ENCODE peak calls at places on chromosomes 5 and 9, in four cellular contexts. L, U, G and Q are unnamed samples. For H3K9me3 and H3K27me3, the result is how much of the 10 kb centered on the place peaks cover.

GRCh38 chr9:34454571-34455065 is 3.8 kb downstream of the FAM219A start:
- DNase-seq in U (peak), G (no peak), L (no peak), Q (no peak)

GRCh38 chr9:3992924-3993323 is 306.9 kb downstream of the GLIS3 start:
- DNase-seq in G (peak), L (no peak), U (peak), Q (peak)

GRCh38 chr9:34519321-34520020 is 3.3 kb downstream of the ENHO start:
- DNase-seq in G (no peak), U (no peak), L (no peak), Q (no peak)

GRCh38 chr9:38066167-38066906 is 2.7 kb downstream of the SHB start:
- DNase-seq in U (no peak), G (no peak), L (peak), Q (peak)

GRCh38 chr5:109516385-109516784 is 106.6 kb upstream of the PJA2 start:
- DNase-seq in U (peak), L (no peak), G (no peak), Q (no peak)

GRCh38 chr9:132797861-132798659 is 80.0 kb downstream of the AK8 start:
- DNase-seq in G (no peak), U (no peak), L (no peak), Q (no peak)

GRCh38 chr5:55303238-55303690 is 4.2 kb downstream of the DHX29 start:
- DNase-seq in L (no peak), G (peak), U (peak), Q (no peak)

GRCh38 chr9:137804908-137805356 is 72.7 kb upstream of the CACNA1B start:
- DNase-seq in U (peak), G (peak), L (no peak), Q (no peak)

GRCh38 chr9:111429175-111429574 is 55.0 kb downstream of the ECPAS start:
- DNase-seq in L (no peak), G (no peak), U (peak), Q (no peak)

GRCh38 chr5:171207256-171207866 is 101.7 kb upstream of the TLX3 start:
- DNase-seq in G (peak), L (peak), U (peak), Q (peak)

GRCh38 chr9:26812217-26812616 is 80.4 kb downstream of the CAAP1 start:
- DNase-seq in L (no peak), G (no peak), U (no peak), Q (no peak)

GRCh38 chr5:10635257-10635860 is 71.5 kb downstream of the ANKRD33B start:
- DNase-seq in L (no peak), U (peak), G (peak), Q (no peak)

GRCh38 chr5:80958611-80959010 is 1.6 kb upstream of the RASGRF2 start:
- DNase-seq in L (no peak), G (no peak), U (no peak), Q (no peak)

GRCh38 chr9:120712539-120713031 is 1.7 kb downstream of the MEGF9 start:
- DNase-seq in G (no peak), L (peak), U (no peak), Q (no peak)

GRCh38 chr5:43680286-43680685 is 77.3 kb downstream of the NNT start:
- DNase-seq in G (no peak), U (no peak), L (no peak), Q (no peak)

GRCh38 chr5:74500037-74500917 is 140.3 kb downstream of the ENC1 start:
- DNase-seq in G (no peak), U (no peak), L (no peak), Q (peak)

GRCh38 chr9:9352877-9353481 is 1259.8 kb downstream of the PTPRD start:
- DNase-seq in U (no peak), G (peak), L (peak), Q (peak)

GRCh38 chr5:147143215-147143614 is 91.6 kb upstream of the STK32A start:
- DNase-seq in G (no peak), U (no peak), L (no peak), Q (no peak)

GRCh38 chr5:55920784-55921183 is 69.6 kb downstream of the IL31RA start:
- DNase-seq in L (no peak), U (no peak), G (peak), Q (no peak)

GRCh38 chr9:136629879-136630661 is 32.6 kb upstream of the EGFL7 start:
- DNase-seq in L (peak), U (peak), G (peak), Q (peak)

GRCh38 chr5:80181618-80182211 is 74.1 kb downstream of the SERINC5 start:
- DNase-seq in G (no peak), U (no peak), L (no peak), Q (peak)

GRCh38 chr5:116442095-116442534 is 132.5 kb downstream of the SEMA6A start:
- DNase-seq in L (no peak), G (no peak), U (peak), Q (peak)

GRCh38 chr5:95460662-95461061 is 69.5 kb downstream of the FAM81B start:
- DNase-seq in U (no peak), G (no peak), L (no peak), Q (no peak)

GRCh38 chr9:134661791-134662142 is 20.2 kb downstream of the COL5A1 start:
- DNase-seq in L (no peak), U (peak), G (no peak), Q (peak)

GRCh38 chr5:15500326-15500958 is 462 bp downstream of the FBXL7 start:
- DNase-seq in U (peak), G (peak), L (peak), Q (peak)

GRCh38 chr5:151155777-151156731 is 1.5 kb downstream of the ANXA6 start:
- DNase-seq in G (peak), L (peak), U (peak), Q (peak)

GRCh38 chr9:129141066-129142041 is 30.1 kb downstream of the PTPA start:
- DNase-seq in G (peak), U (peak), L (peak), Q (peak)

GRCh38 chr5:150512368-150512747 is 4.4 kb downstream of the NDST1 start:
- DNase-seq in G (peak), L (no peak), U (no peak), Q (no peak)

GRCh38 chr5:52502591-52502990 is 285.1 kb upstream of the ITGA1 start:
- DNase-seq in G (no peak), L (peak), U (no peak), Q (no peak)

GRCh38 chr9:129284607-129285291 is 106.7 kb upstream of the IER5L start:
- DNase-seq in U (no peak), G (no peak), L (no peak), Q (no peak)

GRCh38 chr5:31066655-31067328 is 126.7 kb upstream of the CDH6 start:
- DNase-seq in L (no peak), U (peak), G (no peak), Q (no peak)

GRCh38 chr5:170623576-170624181 is 119.9 kb downstream of the KCNIP1 start:
- DNase-seq in G (peak), U (peak), L (peak), Q (peak)

GRCh38 chr9:124390812-124391658 is 24.2 kb downstream of the PSMB7 start:
- DNase-seq in U (peak), G (peak), L (peak), Q (no peak)

DNA sequence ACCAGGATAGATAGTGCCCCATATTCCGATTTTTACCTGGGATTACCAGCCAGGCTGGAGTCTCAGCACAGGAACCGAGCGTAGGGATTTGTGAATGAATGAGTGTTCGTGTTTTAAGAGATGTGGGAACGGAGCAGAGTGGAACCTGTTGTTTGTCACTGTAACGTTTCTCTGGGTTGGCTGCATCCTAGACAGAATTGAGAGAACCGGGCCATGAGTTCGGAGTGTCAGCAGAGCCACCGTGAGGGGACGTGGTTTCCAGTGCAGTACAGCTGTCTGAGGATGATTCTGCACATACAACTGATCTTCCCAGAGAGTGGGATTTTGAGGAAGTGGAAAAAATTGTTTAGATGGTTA is 1.2 kb downstream of the PDE8B start:
- DNase-seq in U (no peak), L (no peak), G (no peak), Q (no peak)
- H2AFZ ChIP-seq in U (peak), L (no peak), G (no peak), Q (no peak)

GRCh38 chr5:40071870-40072269 is 607.8 kb upstream of the PTGER4 start:
- DNase-seq in G (peak), L (no peak), U (peak), Q (no peak)
- H3K9me3 ChIP-seq in G (under half), L (under half), U (under half), Q (under half)

GRCh38 chr9:21967169-21967568 is 27.0 kb downstream of the CDKN2A start:
- DNase-seq in G (no peak), U (no peak), L (peak), Q (no peak)
- H3K27me3 ChIP-seq in G (half or more), U (under half), L (half or more), Q (half or more)

GRCh38 chr5:87169300-87169991 is 98.2 kb upstream of the RASA1 start:
- DNase-seq in U (peak), L (no peak), G (peak), Q (no peak)

DNA sequence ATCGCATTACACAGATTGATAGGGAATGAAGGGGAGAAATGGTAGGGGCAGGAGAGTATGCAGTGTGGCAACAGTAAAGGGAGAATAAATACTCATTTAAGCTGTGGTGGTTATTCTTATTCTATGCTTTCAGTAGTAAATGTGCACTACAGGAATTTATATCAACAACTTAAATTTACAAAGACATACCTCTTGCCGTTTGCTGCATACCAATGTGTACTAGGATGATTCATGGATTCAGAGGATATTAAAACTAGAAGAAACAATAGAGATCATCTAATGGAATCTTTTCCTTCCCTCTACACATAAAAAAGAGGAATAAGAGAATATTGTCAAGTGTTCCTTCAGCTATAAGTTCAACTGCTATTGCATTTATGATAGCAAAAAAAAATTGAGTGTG is 103.3 kb upstream of the RASA1 start:
- DNase-seq in L (no peak), U (peak), G (peak), Q (no peak)
- H2AFZ ChIP-seq in L (no peak), U (no peak), G (no peak), Q (no peak)

GRCh38 chr5:78387468-78388153 is 27.2 kb downstream of the SCAMP1 start:
- DNase-seq in G (no peak), L (no peak), U (no peak), Q (no peak)
- H3K9me3 ChIP-seq in G (under half), L (under half), U (under half), Q (under half)

DNA sequence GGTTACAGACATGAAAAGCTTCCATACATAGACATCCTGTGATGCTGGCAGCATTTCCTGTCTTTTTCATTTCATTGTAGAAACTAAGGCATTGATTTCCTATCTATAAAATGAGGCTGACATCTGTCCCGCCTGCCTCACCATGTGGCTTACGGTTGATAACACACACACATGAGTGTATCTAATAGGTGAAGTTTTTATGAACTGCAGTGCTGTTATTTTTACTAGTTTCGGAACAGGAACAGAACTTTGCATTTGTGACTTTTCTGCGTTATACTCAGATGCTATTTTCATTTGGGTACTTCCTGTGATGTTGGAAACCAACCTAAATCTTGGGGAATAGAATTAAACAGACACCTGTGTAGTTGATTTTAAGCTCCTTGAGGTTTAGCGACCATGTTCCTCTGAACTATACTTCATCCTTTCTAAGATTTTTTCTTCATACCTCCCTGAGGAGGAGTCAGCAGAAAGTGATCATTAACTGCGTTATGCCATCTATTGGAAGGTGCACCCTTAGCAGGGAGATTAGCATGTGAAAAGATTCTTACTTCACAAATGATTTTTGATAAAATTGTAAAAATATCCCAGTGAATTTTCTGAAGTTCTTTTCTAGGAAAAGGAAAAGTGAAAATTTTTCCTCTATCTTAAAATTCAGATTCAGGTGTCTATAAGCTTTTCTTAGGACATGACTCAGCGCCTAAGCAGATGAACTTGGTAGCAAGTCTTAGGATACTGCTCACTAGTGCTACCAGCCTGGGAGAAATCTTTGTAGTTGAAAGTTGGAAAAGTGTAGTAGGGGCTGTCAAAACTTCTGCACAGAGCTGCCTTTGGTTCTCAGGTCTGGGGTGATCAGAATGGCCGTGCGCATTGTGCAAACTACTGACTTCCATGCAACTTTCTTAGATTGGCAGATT is 134.5 kb downstream of the TRIO start:
- DNase-seq in L (no peak), U (no peak), G (no peak), Q (no peak)
- H3K27me3 ChIP-seq in L (under half), U (under half), G (under half), Q (under half)